ENCODE peak calls at places on chromosomes 16 and 17, in seven cellular contexts. V, J, H, T, F, O and W are unnamed samples.

GRCh38 chr16:546909-547770 is 13.1 kb upstream of the PRR35 start:
- DNase-seq in V (no peak), J (no peak), H (peak; percentile 45), T (peak; percentile 71), F (peak; percentile 16), O (peak; percentile 55), W (peak; percentile 95)

GRCh38 chr17:29155235-29155965 is 24.8 kb downstream of the MYO18A start:
- DNase-seq in V (no peak), J (no peak), H (peak; percentile 44), T (no peak), F (peak; percentile 61), O (no peak), W (no peak)

GRCh38 chr17:57284984-57285646 is 28.8 kb downstream of the MSI2 start:
- DNase-seq in V (no peak), J (no peak), H (no peak), T (peak; percentile 64), F (no peak), O (no peak), W (peak; percentile 90)

GRCh38 chr16:84929421-84930297 is 81.7 kb downstream of the ZDHHC7 start:
- DNase-seq in V (no peak), J (no peak), H (no peak), T (no peak), F (no peak), O (peak; percentile 46), W (no peak)

GRCh38 chr16:30166202-30166902 is 17.1 kb upstream of the CORO1A start:
- DNase-seq in V (no peak), J (no peak), H (no peak), T (no peak), F (no peak), O (no peak), W (peak; percentile 82)

GRCh38 chr17:9887521-9887920 is 17.6 kb downstream of the RCVRN start:
- DNase-seq in V (no peak), J (no peak), H (no peak), T (no peak), F (no peak), O (no peak), W (no peak)

GRCh38 chr16:22235839-22236745 is 30.0 kb downstream of the EEF2K start:
- DNase-seq in V (peak; percentile 81), J (no peak), H (no peak), T (no peak), F (no peak), O (peak; percentile 78), W (no peak)

GRCh38 chr17:74432484-74433391 is 850 bp downstream of the GPRC5C start:
- DNase-seq in V (no peak), J (no peak), H (no peak), T (peak; percentile 73), F (no peak), O (no peak), W (no peak)

DNA sequence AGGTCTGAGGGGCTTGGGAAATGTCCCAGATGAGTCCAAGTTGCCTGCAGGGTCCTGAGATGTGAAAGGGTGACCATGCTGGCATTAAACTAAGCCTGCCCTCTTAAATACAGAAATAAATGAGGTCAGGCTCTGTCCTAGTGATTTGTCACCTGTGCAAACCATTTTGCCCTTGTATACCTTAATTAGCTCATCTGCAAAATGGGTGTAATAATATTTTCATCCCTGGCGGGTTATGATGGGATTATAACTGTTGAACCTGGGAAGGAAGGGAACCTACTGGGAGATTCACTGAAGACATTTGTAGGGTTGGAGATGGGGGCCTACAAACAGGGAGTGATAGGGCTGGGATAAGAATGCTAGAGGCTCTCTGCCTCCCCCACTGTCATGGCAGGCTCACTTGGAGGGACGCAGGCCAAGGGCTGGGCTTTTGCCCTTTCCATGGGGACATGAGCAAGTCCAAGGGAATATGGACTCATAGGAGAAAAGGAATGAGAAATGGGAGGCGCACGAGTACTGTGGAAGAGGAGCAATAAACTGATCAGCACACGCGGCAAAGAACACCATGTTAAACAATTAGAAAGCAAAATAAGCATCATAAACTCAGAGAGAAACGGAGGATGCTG is 4.4 kb downstream of the NKD1 start:
- DNase-seq in V (no peak), J (no peak), H (no peak), T (no peak), F (no peak), O (no peak), W (no peak)
- H3K27ac ChIP-seq in V (peak overlapping the region; percentile 89), J (no peak overlapping the region), H (no peak overlapping the region), T (no peak overlapping the region), F (no peak overlapping the region), O (no peak overlapping the region), W (no peak overlapping the region)

GRCh38 chr17:5885336-5885735 is 184.8 kb upstream of the WSCD1 start:
- DNase-seq in V (no peak), J (no peak), H (no peak), T (no peak), F (no peak), O (no peak), W (no peak)

GRCh38 chr17:5879424-5879823 is 190.8 kb upstream of the WSCD1 start:
- DNase-seq in V (no peak), J (no peak), H (no peak), T (no peak), F (no peak), O (no peak), W (no peak)

GRCh38 chr17:5881849-5882248 is 188.3 kb upstream of the WSCD1 start:
- DNase-seq in V (no peak), J (no peak), H (no peak), T (no peak), F (no peak), O (no peak), W (no peak)

GRCh38 chr17:5888811-5889210 is 181.4 kb upstream of the WSCD1 start:
- DNase-seq in V (no peak), J (no peak), H (no peak), T (no peak), F (peak; percentile 2), O (no peak), W (no peak)

GRCh38 chr17:5883775-5884665 is 186.2 kb upstream of the WSCD1 start:
- DNase-seq in V (no peak), J (no peak), H (no peak), T (no peak), F (no peak), O (no peak), W (no peak)
- H3K27ac ChIP-seq in V (no peak overlapping the region), J (no peak overlapping the region), H (no peak overlapping the region), T (no peak overlapping the region), F (no peak overlapping the region), O (no peak overlapping the region), W (no peak overlapping the region)

DNA sequence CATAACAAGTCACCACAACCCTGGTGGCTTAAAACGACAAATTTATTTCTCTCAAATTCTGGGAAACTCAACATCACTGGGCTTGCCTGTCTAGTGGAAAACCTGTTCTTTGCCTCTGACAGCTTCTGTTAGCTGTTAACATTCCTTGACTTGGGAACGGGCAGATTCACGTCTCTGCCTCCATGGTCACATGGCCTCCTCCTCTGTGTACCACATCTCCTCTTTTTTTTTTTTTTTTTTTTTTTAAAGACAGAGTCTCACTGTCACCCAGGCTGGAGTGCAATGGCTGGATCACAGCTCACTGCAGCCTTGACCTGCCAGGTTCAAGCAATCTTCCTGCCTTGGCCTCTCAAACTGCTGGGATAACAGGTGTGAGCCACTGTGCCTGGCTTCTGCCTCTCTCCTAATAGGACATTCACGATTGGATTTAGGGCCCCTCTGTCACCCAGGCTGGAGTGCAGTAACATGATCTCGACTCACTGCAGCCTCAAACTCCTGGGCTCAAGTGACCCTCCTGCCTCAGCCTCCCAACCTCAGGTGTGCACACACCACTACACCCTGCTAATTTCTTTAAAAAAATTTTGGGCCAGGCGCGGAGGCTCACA is 11.7 kb upstream of the LLGL1 start:
- DNase-seq in V (no peak), J (no peak), H (no peak), T (no peak), F (no peak), O (no peak), W (no peak)
- H3K27ac ChIP-seq in V (no peak overlapping the region), J (no peak overlapping the region), H (no peak overlapping the region), T (no peak overlapping the region), F (no peak overlapping the region), O (no peak overlapping the region), W (no peak overlapping the region)

GRCh38 chr17:11487469-11487868 is 110.8 kb upstream of the DNAH9 start:
- DNase-seq in V (no peak), J (no peak), H (no peak), T (no peak), F (no peak), O (no peak), W (no peak)
- H3K27ac ChIP-seq in V (no peak overlapping the region), J (no peak overlapping the region), H (no peak overlapping the region), T (no peak overlapping the region), F (no peak overlapping the region), O (no peak overlapping the region), W (no peak overlapping the region)

DNA sequence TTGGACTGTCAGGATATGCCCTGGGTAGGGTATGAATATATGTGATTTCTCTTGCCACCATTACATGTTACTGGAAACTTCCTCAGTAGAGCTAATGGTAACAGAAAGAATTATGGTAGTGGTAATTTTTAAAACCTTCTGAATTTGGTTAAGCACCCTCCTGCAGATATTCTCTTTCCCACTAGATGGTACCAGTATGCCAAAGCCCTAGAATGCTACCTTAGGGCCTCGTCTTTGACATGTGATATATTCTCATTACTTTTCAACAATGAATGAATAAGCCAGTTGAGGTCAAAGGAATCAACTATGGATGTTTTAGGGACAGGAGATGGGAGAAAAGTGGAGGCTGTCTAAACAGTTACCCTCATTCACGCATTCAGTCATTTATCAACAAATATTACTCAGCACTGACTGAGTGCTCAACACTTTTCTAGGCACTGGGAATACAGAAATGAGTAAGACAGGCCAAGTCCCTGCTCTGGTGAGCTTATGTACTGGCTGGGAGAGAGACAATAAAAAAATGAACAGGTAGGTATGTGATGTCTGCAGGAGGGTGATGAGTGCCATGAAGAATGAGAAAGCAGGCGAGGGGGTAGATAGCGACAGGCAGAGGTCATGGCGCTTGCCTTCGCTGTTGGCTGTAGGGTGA is 14.7 kb downstream of the CDH13 start:
- DNase-seq in V (no peak), J (no peak), H (no peak), T (no peak), F (peak; percentile 57), O (no peak), W (no peak)
- H3K27ac ChIP-seq in V (no peak overlapping the region), J (no peak overlapping the region), H (no peak overlapping the region), T (no peak overlapping the region), F (no peak overlapping the region), O (no peak overlapping the region), W (no peak overlapping the region)

GRCh38 chr16:79651363-79651762 is 50.8 kb upstream of the MAF start:
- DNase-seq in V (peak; percentile 85), J (peak; percentile 14), H (no peak), T (no peak), F (peak; percentile 1), O (peak; percentile 29), W (no peak)

GRCh38 chr16:79648846-79649245 is 48.3 kb upstream of the MAF start:
- DNase-seq in V (no peak), J (no peak), H (no peak), T (no peak), F (no peak), O (no peak), W (no peak)

GRCh38 chr16:79656537-79657115 is 56.1 kb upstream of the MAF start:
- DNase-seq in V (no peak), J (no peak), H (no peak), T (peak; percentile 15), F (no peak), O (no peak), W (no peak)

GRCh38 chr16:79658301-79659001 is 57.9 kb upstream of the MAF start:
- DNase-seq in V (no peak), J (no peak), H (no peak), T (no peak), F (peak; percentile 35), O (no peak), W (no peak)

GRCh38 chr16:79653337-79654000 is 52.9 kb upstream of the MAF start:
- DNase-seq in V (peak; percentile 66), J (no peak), H (no peak), T (no peak), F (no peak), O (no peak), W (no peak)
- H3K27ac ChIP-seq in V (no peak overlapping the region), J (no peak overlapping the region), H (no peak overlapping the region), T (no peak overlapping the region), F (no peak overlapping the region), O (no peak overlapping the region), W (no peak overlapping the region)

GRCh38 chr17:21369395-21369794 is 6.8 kb upstream of the KCNJ12 start:
- DNase-seq in V (no peak), J (no peak), H (no peak), T (no peak), F (no peak), O (no peak), W (no peak)
- H3K27ac ChIP-seq in V (no peak overlapping the region), J (no peak overlapping the region), H (no peak overlapping the region), T (no peak overlapping the region), F (no peak overlapping the region), O (no peak overlapping the region), W (no peak overlapping the region)